ENCODE peak calls at places on chromosomes 12 and 14, in six cellular contexts. L, I, B, S, A and R are unnamed samples.

GRCh38 chr14:54572316-54572715 is 5.4 kb downstream of the SAMD4A start:
- DNase-seq in L (no peak), I (no peak), B (no peak), S (no peak), A (no peak), R (no peak)

GRCh38 chr12:78229491-78230209 is 399.0 kb downstream of the NAV3 start:
- DNase-seq in L (no peak), I (no peak), B (no peak), S (no peak), A (peak), R (peak)

GRCh38 chr12:50082644-50083043 is 2.5 kb upstream of the SMARCD1 start:
- DNase-seq in L (no peak), I (no peak), B (no peak), S (no peak), A (no peak), R (peak)

GRCh38 chr12:109134186-109134917 is 18.0 kb downstream of the ACACB start:
- DNase-seq in L (no peak), I (no peak), B (no peak), S (no peak), A (no peak), R (no peak)

GRCh38 chr12:18415227-18415626 is 153.9 kb downstream of the PIK3C2G start:
- DNase-seq in L (no peak), I (no peak), B (no peak), S (no peak), A (no peak), R (no peak)

GRCh38 chr12:120748242-120748641 is 22.6 kb downstream of the ACADS start:
- DNase-seq in L (no peak), I (no peak), B (no peak), S (no peak), A (no peak), R (no peak)

GRCh38 chr14:83184531-83184930 is 1650.9 kb upstream of the SEL1L start:
- DNase-seq in L (no peak), I (no peak), B (no peak), S (peak), A (no peak), R (no peak)

GRCh38 chr14:68666206-68666730 is 126.6 kb downstream of the ZFP36L1 start:
- DNase-seq in L (no peak), I (no peak), B (no peak), S (no peak), A (no peak), R (no peak)

GRCh38 chr14:106538193-106538592 is 1011.8 kb downstream of the TMEM121 start:
- DNase-seq in L (no peak), I (no peak), B (no peak), S (no peak), A (no peak), R (no peak)

GRCh38 chr14:34252227-34252626 is 209.8 kb downstream of the SPTSSA start:
- DNase-seq in L (no peak), I (no peak), B (no peak), S (no peak), A (peak), R (no peak)

GRCh38 chr14:101817511-101818001 is 56.0 kb downstream of the PPP2R5C start:
- DNase-seq in L (no peak), I (no peak), B (no peak), S (no peak), A (no peak), R (no peak)

GRCh38 chr12:108649668-108650067 is 16.0 kb upstream of the SELPLG start:
- DNase-seq in L (no peak), I (peak), B (no peak), S (no peak), A (no peak), R (no peak)

GRCh38 chr14:92719890-92720323 is 28.5 kb downstream of the LGMN start:
- DNase-seq in L (no peak), I (no peak), B (no peak), S (no peak), A (no peak), R (peak)

GRCh38 chr12:5573390-5573789 is 141.5 kb downstream of the NTF3 start:
- DNase-seq in L (no peak), I (no peak), B (no peak), S (no peak), A (no peak), R (no peak)

GRCh38 chr12:80946591-80946990 is 8.9 kb upstream of the LIN7A start:
- DNase-seq in L (no peak), I (no peak), B (no peak), S (no peak), A (no peak), R (no peak)

GRCh38 chr12:6554990-6555691 is 701 bp downstream of the IFFO1 start:
- DNase-seq in L (no peak), I (no peak), B (no peak), S (no peak), A (no peak), R (no peak)